ENCODE peak calls at places on chromosomes 5 and 9, in nine cellular contexts. J, E, K, D, U, O, B, Y and S are unnamed samples.

GRCh38 chr9:69637801-69638200 is 34.4 kb downstream of the APBA1 start:
- DNase-seq in U (no peak), K (no peak), D (no peak), B (no peak), E (peak), J (no peak), O (no peak), Y (no peak), S (no peak)

GRCh38 chr9:69412741-69413150 is 87.7 kb downstream of the ENTREP1 start:
- DNase-seq in J (peak), Y (peak), E (peak), K (peak), D (no peak), O (peak), U (peak), B (peak), S (peak)

GRCh38 chr5:91383956-91384300 is 811 bp upstream of the ARRDC3 start:
- DNase-seq in D (no peak), Y (peak), U (no peak), O (no peak), J (no peak), K (peak), E (no peak), B (no peak), S (no peak)

GRCh38 chr5:125595095-125595494 is 828.1 kb upstream of the GRAMD2B start:
- DNase-seq in B (no peak), O (no peak), D (no peak), Y (no peak), E (no peak), U (peak), J (peak), K (peak), S (no peak)

GRCh38 chr5:160693831-160694473 is 158.1 kb downstream of the ATP10B start:
- DNase-seq in Y (no peak), J (no peak), B (no peak), E (no peak), K (no peak), U (no peak), D (no peak), O (no peak), S (no peak)

GRCh38 chr5:95970359-95970704 is 8.7 kb upstream of the ELL2 start:
- DNase-seq in J (no peak), O (no peak), K (no peak), D (no peak), Y (no peak), U (no peak), E (no peak), B (no peak), S (no peak)

GRCh38 chr5:178531786-178532185 is 58.4 kb downstream of the COL23A1 start:
- DNase-seq in Y (no peak), B (peak), D (no peak), E (no peak), U (no peak), O (no peak), J (no peak), K (peak), S (no peak)

GRCh38 chr5:3225201-3225960 is 370.3 kb upstream of the IRX1 start:
- DNase-seq in B (no peak), U (no peak), Y (no peak), D (no peak), J (no peak), O (no peak), K (no peak), E (no peak), S (no peak)

GRCh38 chr9:126411225-126411947 is 84.8 kb downstream of the MVB12B start:
- DNase-seq in K (no peak), B (no peak), Y (no peak), J (no peak), E (peak), O (no peak), D (no peak), U (no peak), S (no peak)

GRCh38 chr9:88775037-88775471 is 216.2 kb upstream of the S1PR3 start:
- DNase-seq in K (peak), D (no peak), Y (no peak), B (no peak), O (no peak), U (no peak), E (peak), J (no peak), S (no peak)

GRCh38 chr5:123865641-123866040 is 353.7 kb downstream of the CSNK1G3 start:
- DNase-seq in U (no peak), D (no peak), E (no peak), B (no peak), O (no peak), J (no peak), Y (no peak), K (no peak), S (no peak)

GRCh38 chr5:103369125-103370120 is 110.9 kb downstream of the MACIR start:
- DNase-seq in U (no peak), O (no peak), Y (no peak), K (no peak), D (no peak), E (no peak), B (no peak), J (no peak), S (no peak)

GRCh38 chr5:125042243-125042887 is 295.9 kb upstream of the ZNF608 start:
- DNase-seq in E (no peak), J (no peak), K (no peak), B (no peak), D (no peak), O (no peak), Y (no peak), U (no peak), S (no peak)

GRCh38 chr5:14501353-14502162 is 80.0 kb upstream of the OTULINL start:
- DNase-seq in D (no peak), J (no peak), K (no peak), E (peak), O (no peak), U (no peak), Y (no peak), B (no peak), S (no peak)

GRCh38 chr5:76358-77169 is 15.4 kb upstream of the PLEKHG4B start:
- DNase-seq in D (no peak), B (no peak), Y (no peak), U (no peak), K (no peak), J (no peak), O (no peak), E (no peak), S (no peak)

GRCh38 chr9:111449705-111450104 is 34.5 kb downstream of the ECPAS start:
- DNase-seq in Y (no peak), U (no peak), D (no peak), E (no peak), K (no peak), B (no peak), O (no peak), J (no peak), S (no peak)

GRCh38 chr9:135980926-135981630 is 19.9 kb upstream of the UBAC1 start:
- DNase-seq in K (peak), Y (no peak), D (no peak), O (no peak), J (no peak), U (no peak), E (no peak), B (no peak), S (peak)

GRCh38 chr5:78482948-78483347 is 122.5 kb downstream of the SCAMP1 start:
- DNase-seq in J (no peak), U (no peak), O (no peak), Y (no peak), K (no peak), D (no peak), E (no peak), B (no peak), S (no peak)

GRCh38 chr5:174329738-174330137 is 284.2 kb downstream of the NSG2 start:
- DNase-seq in Y (no peak), O (no peak), J (no peak), U (no peak), K (no peak), E (no peak), B (no peak), D (no peak), S (no peak)

GRCh38 chr5:122259995-122260394 is 52.0 kb upstream of the SNCAIP start:
- DNase-seq in K (no peak), D (no peak), Y (no peak), U (no peak), E (peak), O (no peak), J (no peak), B (no peak), S (no peak)

GRCh38 chr5:126358525-126358924 is 64.7 kb upstream of the GRAMD2B start:
- DNase-seq in J (no peak), Y (no peak), D (no peak), K (no peak), B (no peak), O (no peak), U (no peak), E (no peak), S (no peak)

GRCh38 chr5:98109561-98110006 is 663.9 kb upstream of the RGMB start:
- DNase-seq in B (no peak), U (no peak), J (no peak), Y (no peak), K (no peak), D (no peak), O (no peak), E (peak), S (no peak)

GRCh38 chr5:14176888-14177287 is 33.7 kb downstream of the TRIO start:
- DNase-seq in D (no peak), K (no peak), O (no peak), J (no peak), Y (no peak), E (no peak), U (no peak), B (no peak), S (no peak)

GRCh38 chr9:130264414-130265350 is 878 bp upstream of the HMCN2 start:
- DNase-seq in U (no peak), K (no peak), Y (peak), B (peak), J (no peak), D (peak), E (no peak), O (no peak), S (no peak)

GRCh38 chr5:11903614-11904269 is 504 bp downstream of the CTNND2 start:
- DNase-seq in D (no peak), J (peak), Y (peak), B (no peak), E (peak), K (peak), O (no peak), U (no peak), S (no peak)
- TF ChIP-seq CTCF in D (no peak), J (no peak), Y (peak), B (no peak), E (no peak), K (no peak), O (no peak), U (no peak), S (no peak)

GRCh38 chr9:19050637-19051591 is 1.7 kb downstream of the RRAGA start:
- DNase-seq in E (peak), D (no peak), O (no peak), Y (no peak), U (no peak), J (no peak), K (no peak), B (no peak), S (no peak)
- H3K27ac ChIP-seq in E (no peak), D (no peak), O (no peak), Y (no peak), U (no peak), J (peak), K (peak), B (peak), S (peak)

GRCh38 chr5:137498736-137499505 is at the start of gene SPOCK1:
- DNase-seq in J (peak), D (peak), U (peak), O (peak), E (peak), K (peak), Y (peak), B (peak), S (peak)
- H3K4me3 ChIP-seq in J (peak), D (peak), U (no peak), O (no peak), E (peak), K (peak), Y (peak), B (peak), S (peak)

GRCh38 chr5:180787025-180787424 is 15.6 kb downstream of the MGAT1 start:
- DNase-seq in D (no peak), E (no peak), B (no peak), Y (peak), O (no peak), J (no peak), K (no peak), U (no peak), S (no peak)
- TF ChIP-seq CTCF in D (no peak), E (no peak), B (no peak), Y (no peak), O (no peak), J (no peak), K (no peak), U (no peak), S (no peak)

DNA sequence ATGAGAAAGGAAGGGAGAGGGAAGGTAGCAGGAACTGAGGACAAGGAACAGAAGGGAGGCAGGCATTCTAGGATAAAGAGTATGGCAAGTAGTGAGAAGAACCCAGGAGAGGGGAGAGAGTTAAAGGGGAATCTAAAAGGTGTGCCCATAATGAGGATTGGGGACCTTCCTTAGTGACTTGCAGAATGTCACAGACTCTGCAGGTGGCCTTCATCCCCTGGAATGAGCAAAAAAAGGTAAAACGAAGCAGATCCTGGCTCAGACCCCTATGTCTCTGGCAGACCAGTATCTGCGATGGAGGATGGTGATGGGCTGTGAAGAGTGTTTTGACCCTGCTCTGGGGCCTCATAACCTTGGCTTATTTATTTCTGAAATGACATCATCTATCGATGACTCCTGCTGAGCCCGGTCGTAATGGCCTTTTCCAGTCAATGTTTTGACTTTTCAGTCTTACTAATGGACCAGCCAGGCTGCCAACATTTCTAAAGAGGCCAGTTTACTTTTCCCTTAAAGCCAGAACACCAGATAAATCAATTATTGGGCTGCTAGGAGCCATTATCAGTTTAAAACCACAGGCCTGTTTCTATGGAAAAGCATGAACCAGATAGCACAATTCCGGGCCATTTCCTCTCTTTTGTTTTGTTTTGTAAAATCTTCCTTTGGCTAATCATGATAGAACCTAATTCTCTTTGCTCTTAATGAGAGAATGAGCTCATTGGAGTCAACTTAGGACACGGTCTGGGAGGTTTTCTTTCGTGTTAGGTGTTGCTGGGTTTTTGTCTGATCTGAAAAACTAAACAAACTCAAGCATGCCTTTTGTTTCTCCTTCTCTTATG is 3.1 kb downstream of the TMOD1 start:
- DNase-seq in J (no peak), O (no peak), E (no peak), Y (no peak), U (no peak), B (no peak), K (no peak), D (no peak), S (no peak)
- H3K27ac ChIP-seq in J (peak), O (no peak), E (no peak), Y (no peak), U (peak), B (peak), K (no peak), D (no peak), S (peak)

DNA sequence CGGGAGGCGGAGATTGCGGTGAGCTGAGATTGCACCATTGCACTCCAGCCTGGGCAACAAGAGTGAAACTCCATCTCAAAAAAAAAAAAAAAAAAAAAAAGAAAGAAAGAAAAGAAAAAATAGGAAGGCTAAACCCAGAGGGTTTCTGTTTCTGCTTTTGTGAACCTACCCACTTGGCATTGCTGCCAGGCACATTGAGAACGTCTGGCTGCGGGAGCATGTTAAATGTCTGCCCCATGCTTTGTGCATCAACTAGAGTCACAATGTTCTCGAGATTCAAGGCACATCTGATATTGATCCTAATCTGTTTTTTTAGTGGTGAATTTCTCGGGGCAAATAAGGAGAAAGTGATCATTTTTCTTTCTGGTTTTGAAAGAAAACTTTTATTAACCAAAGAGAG is 2.8 kb downstream of the SLC25A25 start:
- DNase-seq in E (no peak), K (no peak), B (no peak), Y (no peak), J (no peak), D (no peak), U (no peak), O (no peak), S (no peak)
- H3K4me3 ChIP-seq in E (no peak), K (no peak), B (no peak), Y (no peak), J (no peak), D (peak), U (no peak), O (no peak), S (no peak)

DNA sequence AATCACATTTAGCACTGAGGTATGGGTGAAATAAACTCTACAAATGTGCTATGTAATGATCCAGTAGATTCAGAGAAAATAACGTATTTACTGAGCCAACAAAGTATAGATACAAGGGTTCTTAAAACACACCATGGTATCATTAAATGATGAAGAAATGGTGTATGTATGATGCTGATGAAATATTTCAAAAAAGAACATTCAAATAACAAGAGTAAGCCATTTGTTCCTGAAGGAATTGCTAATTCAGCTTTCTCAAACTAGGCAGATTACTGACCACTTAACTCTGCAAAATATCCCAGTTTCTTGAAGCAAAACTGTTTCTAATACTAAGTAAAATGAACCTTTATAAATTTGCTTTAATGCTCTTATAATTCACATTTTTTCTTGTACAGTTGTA is 97.6 kb upstream of the IFNE start:
- DNase-seq in E (no peak), J (no peak), B (no peak), U (no peak), D (no peak), K (no peak), O (no peak), Y (no peak), S (no peak)
- TF ChIP-seq CTCF in E (no peak), J (no peak), B (no peak), U (no peak), D (no peak), K (no peak), O (no peak), Y (no peak), S (no peak)

DNA sequence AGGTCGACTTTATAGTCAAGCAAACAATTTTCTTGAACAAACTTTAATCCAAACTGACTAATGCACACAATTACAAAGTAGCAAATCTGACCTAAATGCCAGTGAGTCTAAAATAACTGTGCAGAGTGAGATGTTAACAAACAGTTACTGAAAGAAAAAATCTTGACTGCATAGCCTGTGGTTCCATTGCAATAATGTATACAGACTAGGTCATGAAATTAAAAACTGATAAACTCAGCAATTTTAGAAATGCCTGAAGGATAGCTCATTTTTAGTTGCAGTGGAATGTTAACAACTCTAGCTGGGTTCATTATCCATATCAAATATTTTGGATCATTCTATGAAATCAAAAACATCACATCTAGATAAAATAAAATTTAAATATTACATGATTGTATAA is 73.4 kb upstream of the CDH12 start:
- DNase-seq in O (no peak), D (no peak), U (no peak), E (no peak), B (no peak), Y (no peak), J (no peak), K (no peak), S (no peak)
- H3K27ac ChIP-seq in O (no peak), D (no peak), U (no peak), E (no peak), B (no peak), Y (no peak), J (no peak), K (peak), S (no peak)

GRCh38 chr5:172906888-172907287 is 52.3 kb upstream of the RPL26L1 start:
- DNase-seq in D (no peak), B (no peak), K (no peak), J (no peak), Y (no peak), E (no peak), O (no peak), U (no peak), S (no peak)

GRCh38 chr5:172905771-172906170 is 53.5 kb upstream of the RPL26L1 start:
- DNase-seq in B (no peak), O (no peak), J (no peak), U (no peak), Y (no peak), D (no peak), K (no peak), E (no peak), S (no peak)

GRCh38 chr5:172905346-172905756 is 53.9 kb upstream of the RPL26L1 start:
- DNase-seq in K (no peak), D (no peak), B (no peak), O (no peak), E (no peak), J (no peak), U (no peak), Y (no peak), S (peak)

GRCh38 chr5:172906436-172906835 is 52.8 kb upstream of the RPL26L1 start:
- DNase-seq in Y (no peak), D (no peak), K (no peak), J (no peak), O (no peak), B (no peak), E (no peak), U (no peak), S (no peak)

GRCh38 chr5:172907657-172908056 is 51.6 kb upstream of the RPL26L1 start:
- DNase-seq in O (no peak), K (no peak), E (no peak), J (no peak), U (no peak), Y (no peak), D (no peak), B (no peak), S (no peak)
- H3K4me3 ChIP-seq in O (no peak), K (no peak), E (no peak), J (no peak), U (no peak), Y (no peak), D (no peak), B (no peak), S (no peak)

DNA sequence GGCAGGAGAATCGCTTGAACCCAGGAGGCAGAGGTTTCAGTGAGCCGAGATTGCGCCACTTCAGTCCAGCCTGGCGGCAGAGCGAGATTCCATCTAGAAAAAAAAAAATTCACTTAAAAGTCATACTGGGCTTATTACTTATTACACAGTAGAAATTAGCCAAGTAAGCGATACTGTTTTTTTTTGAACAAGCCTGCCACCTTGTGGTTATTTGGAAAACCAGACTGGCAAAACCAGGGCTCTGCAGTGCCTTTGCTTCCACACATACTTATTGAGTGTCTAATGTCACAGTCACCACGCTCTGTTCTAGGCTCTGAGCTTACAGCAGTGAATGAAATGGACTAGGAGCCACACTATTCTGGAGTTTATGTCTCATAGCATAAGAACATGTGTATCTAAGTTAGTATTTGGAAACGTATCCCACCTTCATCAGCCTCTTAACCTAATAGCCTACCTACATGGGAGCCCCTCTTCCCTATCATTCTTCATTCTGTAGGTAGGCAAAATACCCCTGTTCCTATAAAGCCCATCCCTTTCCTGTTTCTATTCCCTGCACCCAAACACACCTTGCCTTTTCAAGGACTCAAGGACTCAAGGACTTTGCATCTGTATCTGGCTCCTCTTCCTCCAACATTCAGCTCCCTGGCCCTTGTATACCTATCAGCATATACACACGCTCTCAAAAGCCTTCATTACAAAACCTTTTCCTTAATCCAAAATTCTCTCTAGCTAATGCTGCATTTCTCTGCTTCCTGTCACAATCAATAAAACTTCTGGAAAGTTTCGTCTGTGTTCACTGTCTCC is 13.9 kb upstream of the BASP1 start:
- DNase-seq in O (peak), K (peak), D (no peak), U (no peak), J (peak), B (no peak), Y (no peak), E (peak), S (no peak)
- TF ChIP-seq CTCF in O (peak), K (peak), D (peak), U (peak), J (peak), B (peak), Y (peak), E (peak), S (peak)